ENCODE peak calls at places on chromosome 14, in four cellular contexts. H, O, C and V are unnamed samples.

GRCh38 chr14:44782775-44783238 is 178.9 kb downstream of the KLHL28 start:
- DNase-seq in C (no peak), H (no peak), O (no peak), V (no peak)

GRCh38 chr14:30153662-30154061 is 226.0 kb upstream of the PRKD1 start:
- DNase-seq in C (no peak), O (no peak), H (no peak), V (no peak)

GRCh38 chr14:69776875-69777453 is 10.0 kb downstream of the SRSF5 start:
- DNase-seq in H (no peak), C (no peak), O (no peak), V (no peak)

GRCh38 chr14:104970231-104971068 is 7.7 kb downstream of the AHNAK2 start:
- DNase-seq in H (peak; percentile 78), O (no peak), C (no peak), V (peak; percentile 37)

GRCh38 chr14:22438742-22439141 is 150.3 kb downstream of the DAD1 start:
- DNase-seq in H (no peak), C (no peak), O (no peak), V (no peak)

GRCh38 chr14:68762944-68763831 is 29.7 kb downstream of the ZFP36L1 start:
- DNase-seq in O (peak; percentile 69), C (no peak), H (no peak), V (peak; percentile 93)

GRCh38 chr14:74945852-74946658 is 9.3 kb downstream of the PGF start:
- DNase-seq in O (peak; percentile 84), H (peak; percentile 95), C (peak; percentile 41), V (peak; percentile 86)

GRCh38 chr14:22391908-22392307 is 197.1 kb downstream of the DAD1 start:
- DNase-seq in H (peak; percentile 47), O (peak; percentile 73), C (peak; percentile 41), V (peak; percentile 19)

GRCh38 chr14:39265032-39265431 is 31.3 kb downstream of the MIA2 start:
- DNase-seq in C (no peak), H (no peak), O (no peak), V (no peak)

GRCh38 chr14:34106310-34106709 is 155.4 kb upstream of the EGLN3 start:
- DNase-seq in C (no peak), H (no peak), O (no peak), V (no peak)

GRCh38 chr14:103246089-103246488 is 87.9 kb upstream of the EIF5 start:
- DNase-seq in O (peak; percentile 67), C (no peak), H (no peak), V (no peak)

GRCh38 chr14:104094709-104095425 is 9.4 kb downstream of the ASPG start:
- DNase-seq in H (peak; percentile 85), O (no peak), C (peak; percentile 58), V (peak; percentile 64)

GRCh38 chr14:97458302-97459137 is 661.3 kb downstream of the VRK1 start:
- DNase-seq in O (no peak), C (peak; percentile 23), H (no peak), V (no peak)

GRCh38 chr14:48805315-48805714 is 780.9 kb downstream of the RPS29 start:
- DNase-seq in C (peak; percentile 51), H (no peak), O (peak; percentile 15), V (no peak)

GRCh38 chr14:18660585-18660922 is 59.6 kb downstream of the OR11H12 start:
- DNase-seq in O (no peak), H (no peak), C (no peak), V (no peak)

GRCh38 chr14:101122855-101123129 is 219.3 kb upstream of the RTL1 start:
- DNase-seq in O (no peak), C (no peak), H (no peak), V (no peak)

GRCh38 chr14:21503376-21503775 is 7.8 kb downstream of the METTL3 start:
- DNase-seq in C (no peak), H (no peak), O (no peak), V (no peak)

GRCh38 chr14:20603813-20604212 is 12.6 kb upstream of the RNASE12 start:
- DNase-seq in O (no peak), C (no peak), H (no peak), V (no peak)

GRCh38 chr14:65776193-65776592 is 363.7 kb downstream of the FUT8 start:
- DNase-seq in O (no peak), C (no peak), H (no peak), V (no peak)

GRCh38 chr14:35474323-35474722 is 59.6 kb upstream of the INSM2 start:
- DNase-seq in H (no peak), C (no peak), O (no peak), V (no peak)

GRCh38 chr14:35482994-35483515 is 50.9 kb upstream of the INSM2 start:
- DNase-seq in H (no peak), C (no peak), O (no peak), V (no peak)

GRCh38 chr14:35480119-35480769 is 53.7 kb upstream of the INSM2 start:
- DNase-seq in C (no peak), H (no peak), O (no peak), V (no peak)
- TF ChIP-seq PHF8 in C (no peak), H (no peak), O (no peak), V (no peak)

DNA sequence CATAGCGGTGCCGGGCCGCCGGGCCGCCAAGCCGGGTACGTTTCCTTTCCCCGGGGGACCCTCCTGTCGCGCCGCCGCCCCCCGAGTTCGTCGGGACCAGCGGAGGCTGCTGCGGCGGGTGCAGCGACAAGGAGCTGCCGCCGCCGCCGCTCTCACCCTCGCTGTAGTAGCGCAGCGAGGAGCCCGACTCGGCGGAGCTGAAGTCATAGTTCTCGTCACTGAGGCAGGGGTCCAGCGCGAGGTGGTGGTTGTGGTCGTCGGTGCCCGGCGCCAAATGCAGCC is 555 bp downstream of the DDHD1 start:
- DNase-seq in H (no peak), O (no peak), C (no peak), V (peak; percentile 27)
- TF ChIP-seq PHF8 in H (no peak), O (peak; percentile 51), C (no peak), V (no peak)

DNA sequence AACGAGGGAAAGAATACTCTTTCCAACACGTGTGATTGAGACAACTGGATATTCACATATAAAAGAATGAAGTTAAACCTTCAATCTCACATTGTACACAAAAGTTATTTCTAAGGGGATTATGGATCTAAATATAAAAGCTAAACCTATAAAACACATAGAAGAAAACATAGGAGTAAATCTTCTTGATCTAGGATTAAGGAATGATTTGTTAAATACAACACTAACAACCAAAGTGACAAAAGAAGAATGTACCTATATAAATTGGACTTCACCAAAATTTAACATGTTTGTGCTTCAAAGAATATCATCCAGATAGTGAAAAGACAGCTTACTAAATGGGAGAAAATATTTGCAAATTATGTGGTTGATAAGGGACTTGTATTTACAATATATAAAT is 36.9 kb upstream of the DLGAP5 start:
- DNase-seq in H (no peak), O (no peak), C (no peak), V (no peak)
- TF ChIP-seq PHF8 in H (no peak), O (no peak), C (no peak), V (no peak)

DNA sequence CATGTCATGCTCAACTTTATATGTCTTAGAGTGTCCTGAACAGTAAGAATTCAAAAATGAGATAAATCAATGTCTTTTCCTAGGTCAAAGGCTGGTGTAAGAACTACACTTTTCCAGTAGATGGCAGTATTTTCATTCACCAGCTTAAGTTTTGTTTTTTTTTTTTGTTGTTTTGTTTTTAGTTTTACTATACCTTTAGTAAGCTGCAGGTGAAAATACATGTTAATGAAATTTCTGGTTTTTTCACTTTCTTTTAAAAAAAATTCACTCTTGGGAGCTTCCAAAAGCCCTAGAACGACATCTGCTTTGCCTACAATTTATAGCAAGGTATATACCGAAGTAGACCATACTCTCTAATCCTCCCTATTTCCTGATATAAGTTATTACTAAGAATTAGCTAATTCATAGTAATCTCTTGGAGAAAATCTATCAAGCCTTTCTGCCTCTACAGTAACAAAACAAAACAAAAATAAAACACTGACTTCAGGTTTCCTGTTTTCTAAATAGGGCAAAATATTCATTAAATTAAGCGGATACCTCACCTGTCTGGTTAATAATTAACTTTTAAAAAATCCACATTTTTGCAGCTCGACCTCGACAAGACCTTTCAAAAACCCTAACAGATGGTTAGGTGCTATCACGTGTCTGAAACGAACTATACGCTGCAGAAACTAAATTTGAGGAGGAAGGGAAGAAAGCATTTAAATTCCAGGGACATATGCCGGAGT is 2.7 kb upstream of the SAMD4A start:
- DNase-seq in C (no peak), O (peak; percentile 36), H (peak; percentile 24), V (peak; percentile 38)
- TF ChIP-seq PHF8 in C (no peak), O (no peak), H (no peak), V (no peak)

GRCh38 chr14:57182760-57183503 is 85.8 kb downstream of the EXOC5 start:
- DNase-seq in C (no peak), H (no peak), O (peak; percentile 15), V (peak; percentile 28)
- TF ChIP-seq PHF8 in C (no peak), H (no peak), O (no peak), V (no peak)

GRCh38 chr14:53437858-53438257 is 284.7 kb upstream of the DDHD1 start:
- DNase-seq in C (no peak), H (no peak), O (peak; percentile 86), V (no peak)
- TF ChIP-seq PHF8 in C (no peak), H (no peak), O (no peak), V (no peak)

GRCh38 chr14:32230695-32231280 is 27.7 kb upstream of the RNU6-8 start:
- DNase-seq in O (no peak), C (no peak), H (peak; percentile 16), V (no peak)
- TF ChIP-seq PHF8 in O (no peak), C (no peak), H (no peak), V (no peak)